ENCODE peak calls at places on chromosome 7, in four cellular contexts. P is sigmoid colon, H is transverse colon, O is IMR-90. T is an unnamed sample.

GRCh38 chr7:95430864-95431263 is 4.0 kb downstream of the PON2 start:
- DNase-seq in H (peak), P (no peak), O (peak), T (no peak)

GRCh38 chr7:55020481-55020871 is 1.7 kb downstream of the EGFR start:
- DNase-seq in H (peak), O (peak), P (peak), T (no peak)

GRCh38 chr7:122315507-122316466 is 11.2 kb upstream of the FEZF1 start:
- DNase-seq in P (no peak), H (no peak), O (no peak), T (no peak)

GRCh38 chr7:137242616-137243015 is 100.9 kb downstream of the PTN start:
- DNase-seq in H (no peak), O (no peak), P (no peak), T (no peak)

GRCh38 chr7:152647-153046 is 39.7 kb upstream of the FAM20C start:
- DNase-seq in O (no peak), H (no peak), P (no peak), T (no peak)

GRCh38 chr7:1352656-1353286 is 106.5 kb downstream of the MICALL2 start:
- DNase-seq in O (no peak), P (peak), H (no peak), T (no peak)

GRCh38 chr7:112205348-112206237 is 606 bp downstream of the DOCK4 start:
- DNase-seq in H (peak), P (peak), O (peak), T (peak)

GRCh38 chr7:81031996-81032395 is 113.1 kb upstream of the SEMA3C start:
- DNase-seq in P (no peak), H (no peak), O (no peak), T (no peak)

GRCh38 chr7:46606771-46607170 is 685.7 kb upstream of the IGFBP3 start:
- DNase-seq in P (no peak), O (no peak), H (no peak), T (no peak)

GRCh38 chr7:29335188-29336083 is 140.9 kb downstream of the CHN2 start:
- DNase-seq in O (no peak), P (no peak), H (no peak), T (no peak)

GRCh38 chr7:154871928-154872750 is 130.8 kb downstream of the PAXIP1 start:
- DNase-seq in H (no peak), O (no peak), P (no peak), T (no peak)

GRCh38 chr7:134593530-134594392 is 44.9 kb downstream of the AKR1B15 start:
- DNase-seq in H (peak), O (peak), P (peak), T (peak)

GRCh38 chr7:103928581-103928980 is 60.9 kb downstream of the RELN start:
- DNase-seq in H (no peak), O (no peak), P (no peak), T (no peak)

GRCh38 chr7:1201916-1202315 is 30.8 kb upstream of the UNCX start:
- DNase-seq in P (no peak), O (no peak), H (no peak), T (no peak)

GRCh38 chr7:23277359-23277989 is 21.7 kb upstream of the MALSU1 start:
- DNase-seq in O (peak), H (no peak), P (no peak), T (peak)

GRCh38 chr7:19681596-19681995 is 27.2 kb downstream of the POLR1F start:
- DNase-seq in H (no peak), P (no peak), O (no peak), T (no peak)

GRCh38 chr7:142894112-142894835 is 8.7 kb upstream of the TRPV6 start:
- DNase-seq in O (no peak), H (no peak), P (no peak), T (no peak)

GRCh38 chr7:276230-276835 is 13.6 kb upstream of the FOXL3 start:
- DNase-seq in O (no peak), H (no peak), P (no peak), T (no peak)

GRCh38 chr7:138875794-138876193 is 77.8 kb upstream of the ATP6V0A4 start:
- DNase-seq in P (no peak), H (no peak), O (peak), T (peak)

GRCh38 chr7:1569016-1569415 is 816 bp downstream of the PSMG3 start:
- DNase-seq in H (no peak), O (peak), P (no peak), T (peak)

GRCh38 chr7:28937593-28937992 is 20.5 kb downstream of the TRIL start:
- DNase-seq in H (no peak), O (no peak), P (no peak), T (no peak)

GRCh38 chr7:4648111-4648510 is 34.0 kb upstream of the FOXK1 start:
- DNase-seq in O (no peak), P (no peak), H (no peak), T (no peak)

DNA sequence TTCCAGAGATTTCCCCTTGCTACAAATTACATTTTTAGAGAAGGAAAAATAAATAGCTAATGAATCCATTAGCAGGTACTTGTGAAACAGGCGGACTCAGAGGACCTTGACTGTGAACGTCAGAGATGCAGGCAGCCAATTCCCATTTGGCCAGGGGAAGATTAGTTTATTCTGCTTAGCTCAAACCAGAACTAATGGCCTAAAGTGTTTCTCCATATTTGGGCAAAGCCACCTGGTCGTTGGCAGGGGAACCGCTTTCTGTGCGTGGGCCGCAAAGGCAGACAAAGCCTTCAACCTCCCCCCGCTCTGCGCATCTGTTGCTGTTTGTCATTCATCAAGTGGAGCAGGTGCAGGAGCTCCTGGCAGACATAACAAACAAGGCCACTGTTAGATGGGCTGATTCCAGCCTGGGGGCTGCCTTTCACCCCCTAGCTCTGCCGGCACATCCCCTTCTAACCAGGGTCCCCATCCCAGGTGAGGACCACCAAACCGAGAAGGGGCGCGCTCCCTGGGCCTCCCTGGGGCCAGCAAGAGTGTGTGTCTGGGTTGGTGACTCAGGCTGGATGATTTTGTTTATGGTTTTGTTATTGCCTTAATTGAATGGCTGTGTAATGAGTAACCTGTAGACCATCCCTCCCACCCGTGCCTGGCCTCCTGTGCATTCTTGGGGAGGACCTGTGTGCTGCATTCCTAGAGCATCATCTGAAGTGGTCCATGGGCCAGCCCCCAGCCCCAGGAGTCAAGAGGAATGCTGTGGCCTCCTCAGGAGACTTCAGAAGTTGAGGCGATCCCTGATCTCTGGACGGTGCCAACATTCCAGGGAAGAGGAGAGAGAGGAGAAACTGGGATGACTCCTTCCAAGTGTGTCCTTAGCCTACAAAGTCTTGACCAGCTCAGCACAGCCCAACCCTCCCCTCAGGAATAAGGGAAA is 14.5 kb upstream of the CPA1 start:
- DNase-seq in P (peak), H (peak), O (peak), T (no peak)
- TF ChIP-seq POLR2A in P (no peak), H (no peak), O (no peak), T (no peak)

DNA sequence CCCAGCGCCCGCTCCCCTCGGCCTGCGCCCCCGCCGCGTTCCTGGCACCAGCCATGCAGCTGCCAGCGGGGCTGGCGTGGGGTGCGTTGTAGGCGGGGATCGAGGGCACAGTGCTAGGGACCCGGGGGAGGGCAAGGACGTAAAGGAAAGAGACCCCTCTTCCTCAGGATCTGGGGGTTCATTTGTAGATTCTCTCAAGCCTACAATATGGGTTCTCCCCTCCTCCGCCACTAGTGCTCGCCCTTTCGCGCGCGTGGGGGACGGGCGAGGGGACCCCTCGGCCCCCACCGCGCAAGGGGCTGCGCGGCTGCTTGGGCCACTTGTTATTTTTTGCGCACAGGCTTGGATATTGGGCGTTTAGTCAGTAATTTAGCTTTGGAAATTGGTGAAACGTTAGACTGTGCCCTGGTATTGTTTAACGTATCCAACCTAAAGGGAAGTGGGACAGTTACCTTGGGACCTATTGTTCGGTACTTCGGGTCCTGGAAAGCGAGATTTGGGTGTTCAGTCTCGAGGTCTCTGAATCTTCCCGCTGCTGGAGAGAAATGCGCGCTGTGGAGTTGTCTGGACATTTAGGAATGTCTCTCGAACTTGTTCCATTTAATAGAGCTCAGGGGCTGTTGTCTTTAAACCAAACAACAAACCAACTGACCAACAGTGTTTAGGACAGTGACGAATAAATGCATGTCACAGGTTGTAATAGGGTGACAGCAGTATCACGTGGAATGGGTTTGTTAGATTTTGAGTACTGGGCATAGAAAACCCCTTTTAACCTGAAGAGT is 815 bp downstream of the CDK14 start:
- DNase-seq in P (no peak), H (no peak), O (peak), T (peak)
- TF ChIP-seq POLR2A in P (no peak), H (no peak), O (no peak), T (no peak)

DNA sequence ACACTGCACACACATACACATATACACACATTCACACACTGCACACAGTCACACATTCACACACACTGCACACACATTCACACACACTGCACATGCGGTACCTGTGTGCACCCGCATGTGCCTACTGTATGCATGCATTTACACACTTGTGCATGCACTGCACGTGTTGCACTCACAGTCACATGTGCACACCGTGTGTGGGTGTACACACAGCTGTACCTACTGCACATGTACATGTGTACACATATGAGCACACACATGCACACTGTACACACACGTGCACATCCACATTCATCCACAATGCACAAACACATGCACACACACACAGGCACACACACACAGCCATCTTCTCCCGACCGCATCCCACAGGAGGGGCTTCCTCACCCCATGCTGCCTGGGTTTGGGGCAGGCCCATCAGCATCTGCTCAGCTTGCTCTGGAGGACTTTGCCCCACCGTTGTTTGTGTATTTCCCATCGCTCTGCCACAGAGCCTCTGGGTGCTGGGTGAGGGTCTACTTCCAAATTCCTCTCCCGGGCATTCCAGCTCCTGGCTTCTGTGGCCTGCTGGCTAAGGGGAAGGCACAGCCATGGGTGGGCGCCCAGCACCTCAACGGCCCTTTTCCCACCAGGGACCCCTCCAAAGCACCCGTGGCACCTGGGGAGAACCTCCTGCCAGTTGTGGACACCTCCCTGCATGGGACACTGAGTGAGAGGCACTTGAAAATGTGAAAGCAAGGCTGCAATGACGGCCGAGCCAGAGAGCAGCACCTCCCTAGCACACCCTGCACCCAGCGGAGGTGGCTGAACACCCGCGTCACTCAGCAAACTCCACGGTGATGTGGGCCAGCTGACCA is 324.3 kb downstream of the PTPRN2 start:
- DNase-seq in H (peak), P (peak), O (no peak), T (no peak)
- TF ChIP-seq POLR2A in H (no peak), P (no peak), O (no peak), T (no peak)

GRCh38 chr7:127588019-127588696 is at the start of gene ARF5:
- DNase-seq in O (peak), P (peak), H (peak), T (peak)
- TF ChIP-seq POLR2A in O (peak), P (peak), H (peak), T (peak)

GRCh38 chr7:6273917-6274630 is 1.6 kb upstream of the CYTH3 start:
- DNase-seq in P (no peak), H (no peak), O (no peak), T (no peak)

GRCh38 chr7:6273380-6273837 is 985 bp upstream of the CYTH3 start:
- DNase-seq in H (peak), P (no peak), O (no peak), T (no peak)

GRCh38 chr7:6271694-6272371 is 591 bp downstream of the CYTH3 start:
- DNase-seq in H (peak), O (no peak), P (peak), T (no peak)

GRCh38 chr7:6271091-6271658 is 1.2 kb downstream of the CYTH3 start:
- DNase-seq in O (peak), P (peak), H (peak), T (peak)

DNA sequence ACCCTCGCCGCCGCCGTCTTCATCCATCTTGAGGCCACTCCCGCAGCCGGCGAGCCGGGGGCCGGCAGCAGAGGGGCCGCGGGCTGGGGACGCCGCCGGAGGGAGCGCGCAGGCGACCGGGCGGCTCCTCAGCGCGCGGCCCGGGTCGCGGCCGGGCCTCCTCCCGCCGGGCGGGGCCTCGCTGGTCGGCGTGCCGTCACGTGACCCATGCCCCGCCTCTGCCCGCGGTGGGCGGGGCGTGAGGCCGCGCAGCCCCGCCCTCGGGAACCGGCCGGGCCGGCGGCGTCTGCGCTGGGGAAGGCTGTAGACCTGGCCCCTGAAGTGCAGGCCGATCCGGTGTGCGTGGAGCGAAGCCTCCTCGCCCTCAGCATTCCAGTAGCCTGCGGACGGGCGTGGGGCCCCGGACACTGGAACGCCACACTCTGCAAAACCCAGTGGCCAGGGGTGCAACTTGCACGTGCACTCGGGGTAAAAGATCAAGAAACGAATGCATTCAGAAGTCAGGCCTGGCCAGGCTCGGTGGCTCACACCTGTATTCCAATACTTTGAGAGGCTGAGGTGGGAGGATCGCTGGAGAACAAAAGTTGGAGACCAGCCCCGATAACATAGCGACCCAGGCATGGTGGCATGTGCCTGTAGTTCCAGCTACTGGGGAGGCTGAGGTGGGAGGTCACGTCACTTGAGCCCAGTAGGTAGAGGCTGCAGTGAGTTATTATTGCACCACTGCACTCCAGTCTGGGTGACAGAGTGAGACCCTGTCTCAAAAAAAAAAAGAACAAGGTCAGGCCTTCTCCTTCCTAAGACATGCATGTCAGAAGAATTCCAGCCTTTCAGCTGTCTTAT is at the start of gene CYTH3:
- DNase-seq in H (peak), P (peak), O (peak), T (peak)
- TF ChIP-seq POLR2A in H (no peak), P (no peak), O (no peak), T (peak)

DNA sequence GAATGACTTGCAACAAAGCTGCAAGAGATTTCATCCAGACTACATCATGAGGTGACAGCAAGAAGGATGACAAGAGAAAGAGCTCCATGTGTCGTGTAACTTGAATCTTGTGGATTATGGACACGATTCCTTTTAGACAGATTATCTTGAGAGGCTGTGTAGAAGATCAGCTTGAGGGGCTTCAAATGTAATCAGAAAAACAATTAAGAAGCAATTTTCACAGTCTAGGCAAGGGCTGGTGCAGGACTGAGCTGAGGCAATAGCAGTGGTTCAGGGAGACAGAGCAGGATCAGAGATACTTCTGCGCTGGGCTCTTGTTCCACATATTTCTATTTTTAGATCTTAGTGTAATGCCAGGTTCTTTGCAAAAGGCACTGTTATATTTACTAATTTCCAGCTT is 253.0 kb upstream of the COBL start:
- DNase-seq in O (no peak), P (no peak), H (no peak), T (no peak)
- TF ChIP-seq POLR2A in O (no peak), P (no peak), H (no peak), T (no peak)